ENCODE peak calls at places on chromosomes 2 and 18, in four cellular contexts. One of them, this sample, is unnamed.
A peak's percentile ranks its signal among the peaks of the same experiment; 100 is the strongest.

GRCh38 chr2:240869109-240869955 is 708 bp downstream of the AGXT start:
- DNase-seq in ureter: no peak
- DNase-seq in GM06990: no peak
- DNase-seq in stromal cell of bone marrow: no peak
- DNase-seq in this sample: no peak

GRCh38 chr18:3753116-3753515 is 303.1 kb downstream of the TGIF1 start:
- DNase-seq in ureter: no peak
- DNase-seq in GM06990: no peak
- DNase-seq in stromal cell of bone marrow: no peak
- DNase-seq in this sample: no peak

GRCh38 chr2:122191331-122191730 is 435.9 kb downstream of the TSN start:
- DNase-seq in ureter: no peak
- DNase-seq in GM06990: no peak
- DNase-seq in stromal cell of bone marrow: peak; percentile 5
- DNase-seq in this sample: no peak

GRCh38 chr2:130391058-130391871 is 35.4 kb downstream of the PTPN18 start:
- DNase-seq in ureter: peak; percentile 87
- DNase-seq in GM06990: peak; percentile 81
- DNase-seq in stromal cell of bone marrow: peak; percentile 49
- DNase-seq in this sample: peak; percentile 82

GRCh38 chr2:127568128-127568527 is 32.6 kb downstream of the MYO7B start:
- DNase-seq in ureter: peak; percentile 35
- DNase-seq in GM06990: no peak
- DNase-seq in stromal cell of bone marrow: no peak
- DNase-seq in this sample: peak; percentile 48

GRCh38 chr2:23681356-23682140 is 245.4 kb downstream of the ATAD2B start:
- DNase-seq in ureter: no peak
- DNase-seq in GM06990: no peak
- DNase-seq in stromal cell of bone marrow: no peak
- DNase-seq in this sample: no peak

GRCh38 chr2:23666241-23667025 is 260.5 kb downstream of the ATAD2B start:
- DNase-seq in ureter: no peak
- DNase-seq in GM06990: no peak
- DNase-seq in stromal cell of bone marrow: no peak
- DNase-seq in this sample: no peak

GRCh38 chr2:28274911-28275685 is 117.6 kb upstream of the FOSL2 start:
- DNase-seq in ureter: peak; percentile 54
- DNase-seq in GM06990: peak; percentile 31
- DNase-seq in stromal cell of bone marrow: peak; percentile 88
- DNase-seq in this sample: peak; percentile 59

GRCh38 chr18:32920796-32921787 is 148.3 kb upstream of the KLHL14 start:
- DNase-seq in ureter: no peak
- DNase-seq in GM06990: no peak
- DNase-seq in stromal cell of bone marrow: peak; percentile 87
- DNase-seq in this sample: no peak

This sample was measured in right atrium auricular region.